ENCODE peak calls at places on chromosome X, in six cellular contexts. Y, G, B, A, Z and K are unnamed samples. For H3K4me1 and H3K9me3, the result is how much of the 10 kb centered on the place peaks cover.

GRCh38 chrX:134396174-134396573 is 63.8 kb upstream of the HPRT1 start:
- DNase-seq in B (no peak), A (no peak), G (peak), Z (no peak), Y (no peak), K (no peak)

GRCh38 chrX:119062750-119063374 is 9.9 kb upstream of the CT47C1 start:
- DNase-seq in B (no peak), Z (no peak), A (no peak), G (no peak), Y (no peak), K (no peak)

GRCh38 chrX:134990475-134991473 is at the start of gene SMIM10:
- DNase-seq in A (peak), Y (peak), B (peak), Z (peak), G (peak), K (no peak)

GRCh38 chrX:51496501-51497291 is at the start of gene NUDT11:
- DNase-seq in A (peak), Z (peak), Y (peak), G (peak), B (no peak), K (peak)

GRCh38 chrX:70433848-70434351 is 10.7 kb upstream of the DLG3 start:
- DNase-seq in B (peak), G (peak), A (peak), Z (peak), Y (peak), K (peak)

GRCh38 chrX:143298663-143299241 is 218.5 kb downstream of the SPANXN3 start:
- DNase-seq in G (no peak), B (no peak), Z (no peak), Y (no peak), A (no peak), K (no peak)

GRCh38 chrX:67544871-67545771 is 1.3 kb downstream of the AR start:
- DNase-seq in Y (no peak), A (no peak), Z (peak), G (peak), B (no peak), K (no peak)

GRCh38 chrX:39335447-39336235 is 534.4 kb downstream of the MID1IP1 start:
- DNase-seq in A (no peak), Y (no peak), G (no peak), Z (no peak), B (no peak), K (no peak)

GRCh38 chrX:53458082-53458481 is 23.9 kb upstream of the HSD17B10 start:
- DNase-seq in B (no peak), G (peak), Y (no peak), A (no peak), Z (no peak), K (no peak)

GRCh38 chrX:131778269-131779218 is 234.7 kb downstream of the OR13H1 start:
- DNase-seq in G (no peak), Z (no peak), A (peak), Y (peak), B (no peak), K (no peak)

GRCh38 chrX:68018248-68019203 is 414.8 kb downstream of the OPHN1 start:
- DNase-seq in G (peak), A (no peak), Z (no peak), B (no peak), Y (no peak), K (no peak)

GRCh38 chrX:8341814-8342590 is 122.6 kb upstream of the VCX3B start:
- DNase-seq in Y (no peak), Z (no peak), A (no peak), G (no peak), B (no peak), K (no peak)

GRCh38 chrX:147853701-147854100 is 58.0 kb upstream of the FMR1 start:
- DNase-seq in G (no peak), Y (no peak), B (no peak), Z (no peak), A (no peak), K (no peak)

GRCh38 chrX:29231800-29232199 is 644.6 kb downstream of the IL1RAPL1 start:
- DNase-seq in B (no peak), A (no peak), Z (no peak), Y (no peak), G (peak), K (no peak)

GRCh38 chrX:80808854-80809493 is 703 bp downstream of the BRWD3 start:
- DNase-seq in B (peak), Y (peak), G (peak), A (no peak), Z (peak), K (peak)

GRCh38 chrX:72028701-72029470 is 102.8 kb downstream of the RTL5 start:
- DNase-seq in Z (peak), Y (no peak), B (no peak), A (no peak), G (no peak), K (no peak)

GRCh38 chrX:131621650-131622049 is 77.8 kb downstream of the OR13H1 start:
- DNase-seq in A (no peak), Y (no peak), G (no peak), B (no peak), Z (no peak), K (no peak)

GRCh38 chrX:140507223-140507981 is 2.5 kb upstream of the SOX3 start:
- DNase-seq in Z (no peak), A (no peak), Y (no peak), B (no peak), G (no peak), K (no peak)

GRCh38 chrX:129741880-129742758 is 3.3 kb downstream of the XPNPEP2 start:
- DNase-seq in G (no peak), B (no peak), Z (no peak), Y (no peak), A (no peak), K (no peak)

DNA sequence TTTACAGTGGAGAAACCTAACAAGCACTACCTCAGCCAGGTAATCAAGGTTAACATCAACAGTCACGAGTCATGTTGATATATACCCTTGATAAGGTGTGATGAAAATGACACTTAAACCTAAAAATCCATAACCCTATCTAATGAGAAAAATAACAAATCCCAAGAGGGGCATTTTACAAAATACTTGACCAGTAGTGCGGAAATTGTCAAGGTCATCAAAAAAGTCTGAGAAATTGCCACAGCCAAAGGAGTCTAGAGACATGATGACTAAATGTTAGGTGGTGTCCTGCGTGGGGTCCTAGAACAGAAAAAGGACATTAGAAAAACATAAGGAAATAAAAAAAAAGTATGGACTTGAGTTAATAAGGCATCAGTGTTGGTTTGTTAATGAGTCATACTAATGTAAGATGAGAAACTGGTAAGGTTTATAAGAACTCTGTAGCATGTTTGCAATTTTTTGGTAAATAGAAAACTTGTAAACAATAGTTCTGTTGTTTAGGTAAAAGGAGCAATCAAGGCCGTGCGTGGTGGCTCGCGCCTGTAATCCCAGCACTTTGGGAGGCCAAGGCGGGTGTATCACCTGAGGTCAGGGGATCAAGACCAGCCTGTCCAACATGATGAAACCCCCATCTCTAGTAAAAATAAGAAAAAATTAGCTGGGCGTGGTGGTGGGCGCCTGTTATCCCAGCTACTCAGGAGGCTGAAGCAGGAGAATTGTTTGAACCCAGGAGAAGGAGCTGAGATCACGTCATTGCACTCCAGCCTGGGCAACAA is 2.9 kb downstream of the RPL36A start:
- DNase-seq in Z (no peak), Y (no peak), A (no peak), G (no peak), B (no peak), K (no peak)
- H3K4me3 ChIP-seq in Z (no peak), Y (no peak), A (no peak), G (peak), B (no peak), K (no peak)

GRCh38 chrX:12979630-12980015 is 4.7 kb downstream of the TMSB4X start:
- DNase-seq in G (peak), B (no peak), Z (no peak), A (no peak), Y (no peak), K (no peak)

GRCh38 chrX:12978205-12979010 is 3.5 kb downstream of the TMSB4X start:
- DNase-seq in G (peak), A (peak), B (peak), Y (peak), Z (no peak), K (peak)

GRCh38 chrX:12981880-12982279 is 7.0 kb downstream of the TMSB4X start:
- DNase-seq in Y (no peak), G (no peak), Z (no peak), B (no peak), A (no peak), K (peak)

GRCh38 chrX:12977761-12978204 is 2.9 kb downstream of the TMSB4X start:
- DNase-seq in Y (no peak), G (peak), A (no peak), Z (no peak), B (no peak), K (no peak)

DNA sequence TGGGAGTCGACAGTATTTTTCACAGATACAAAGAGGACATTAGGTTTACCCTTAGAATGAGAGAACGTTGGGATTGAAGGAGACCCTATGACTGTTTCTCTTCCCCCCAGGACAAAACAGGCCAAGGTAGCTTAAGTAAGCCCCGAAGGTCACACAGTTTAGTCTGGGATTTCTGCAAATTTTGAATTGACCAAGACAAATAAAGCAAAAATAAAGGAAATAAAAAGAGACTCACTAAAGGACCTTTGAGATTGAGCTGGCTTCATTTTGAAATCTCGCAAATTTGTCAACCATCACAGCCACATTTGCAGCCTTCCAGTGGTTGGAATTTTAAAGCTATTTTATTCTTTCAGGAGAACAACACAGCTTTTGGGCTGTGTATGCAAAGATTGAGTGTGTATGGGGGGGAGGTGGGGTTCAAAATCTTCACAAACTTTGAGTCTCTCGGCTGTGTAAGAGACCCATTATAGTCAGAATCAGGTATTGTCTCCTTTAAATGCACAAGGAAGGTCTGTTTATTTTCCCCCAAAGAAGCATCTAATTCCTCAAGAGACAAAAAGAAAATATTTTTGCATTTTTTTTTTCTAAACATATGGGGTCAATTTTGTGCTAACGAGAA is 4.2 kb downstream of the TMSB4X start:
- DNase-seq in G (peak), Z (no peak), Y (no peak), B (no peak), A (no peak), K (no peak)
- H3K4me1 ChIP-seq in G (under half), Z (under half), Y (under half), B (half or more), A (under half), K (half or more)

GRCh38 chrX:64196606-64197005 is 8.9 kb downstream of the AMER1 start:
- DNase-seq in B (no peak), Z (no peak), G (no peak), A (no peak), Y (no peak), K (no peak)

GRCh38 chrX:64192040-64192439 is 13.5 kb downstream of the AMER1 start:
- DNase-seq in Z (no peak), Y (no peak), B (no peak), A (no peak), G (no peak), K (no peak)

GRCh38 chrX:64192673-64193072 is 12.8 kb downstream of the AMER1 start:
- DNase-seq in A (no peak), G (no peak), Z (no peak), Y (no peak), B (no peak), K (no peak)

GRCh38 chrX:64198046-64198445 is 7.5 kb downstream of the AMER1 start:
- DNase-seq in Y (no peak), A (no peak), B (no peak), G (no peak), Z (no peak), K (no peak)

GRCh38 chrX:64195862-64196261 is 9.6 kb downstream of the AMER1 start:
- DNase-seq in Y (no peak), G (no peak), A (no peak), Z (no peak), B (no peak), K (no peak)
- H3K9me3 ChIP-seq in Y (under half), G (under half), A (under half), Z (under half), B (under half), K (under half)

GRCh38 chrX:104253567-104254441 is 929 bp downstream of the ESX1 start:
- DNase-seq in G (peak), A (no peak), Y (no peak), B (no peak), Z (no peak), K (no peak)
- H3K4me3 ChIP-seq in G (no peak), A (peak), Y (no peak), B (no peak), Z (no peak), K (no peak)

DNA sequence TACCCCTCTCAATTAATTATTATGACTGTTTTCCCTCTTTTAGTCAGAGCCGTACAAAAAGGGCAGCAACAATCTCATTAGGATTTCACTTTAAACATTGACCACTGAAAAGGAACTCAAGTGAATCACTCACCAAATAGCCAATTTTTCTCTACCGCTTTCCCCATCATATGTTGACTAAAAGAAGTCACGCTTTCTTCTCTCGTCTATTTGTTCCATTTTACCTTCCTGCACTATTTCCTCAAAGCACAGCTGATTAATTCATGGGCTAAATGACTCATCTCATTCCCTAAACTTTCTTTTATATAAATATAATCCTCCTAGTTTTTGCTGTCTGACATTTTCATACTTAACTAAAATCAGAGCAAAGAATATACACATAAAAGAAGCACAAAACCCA is 8.2 kb downstream of the MID1 start:
- DNase-seq in B (no peak), Y (no peak), G (peak), Z (no peak), A (no peak), K (no peak)
- H3K4me1 ChIP-seq in B (under half), Y (under half), G (under half), Z (under half), A (under half), K (under half)

GRCh38 chrX:66176134-66176533 is 12.1 kb downstream of the HEPH start:
- DNase-seq in A (no peak), G (peak), Z (no peak), B (no peak), Y (no peak), K (no peak)
- H3K9me3 ChIP-seq in A (under half), G (under half), Z (under half), B (under half), Y (under half), K (under half)

GRCh38 chrX:114582264-114582632 is 1.6 kb upstream of the HTR2C start:
- DNase-seq in Z (no peak), B (no peak), G (no peak), A (no peak), Y (no peak), K (no peak)

GRCh38 chrX:114584983-114585842 is 1.3 kb downstream of the HTR2C start:
- DNase-seq in G (no peak), B (no peak), Z (no peak), A (no peak), Y (no peak), K (no peak)

GRCh38 chrX:114582698-114583395 is 1.0 kb upstream of the HTR2C start:
- DNase-seq in A (no peak), Y (no peak), B (no peak), Z (no peak), G (no peak), K (no peak)

GRCh38 chrX:114584434-114584943 is 603 bp downstream of the HTR2C start:
- DNase-seq in Z (no peak), Y (no peak), G (peak), A (no peak), B (no peak), K (no peak)

DNA sequence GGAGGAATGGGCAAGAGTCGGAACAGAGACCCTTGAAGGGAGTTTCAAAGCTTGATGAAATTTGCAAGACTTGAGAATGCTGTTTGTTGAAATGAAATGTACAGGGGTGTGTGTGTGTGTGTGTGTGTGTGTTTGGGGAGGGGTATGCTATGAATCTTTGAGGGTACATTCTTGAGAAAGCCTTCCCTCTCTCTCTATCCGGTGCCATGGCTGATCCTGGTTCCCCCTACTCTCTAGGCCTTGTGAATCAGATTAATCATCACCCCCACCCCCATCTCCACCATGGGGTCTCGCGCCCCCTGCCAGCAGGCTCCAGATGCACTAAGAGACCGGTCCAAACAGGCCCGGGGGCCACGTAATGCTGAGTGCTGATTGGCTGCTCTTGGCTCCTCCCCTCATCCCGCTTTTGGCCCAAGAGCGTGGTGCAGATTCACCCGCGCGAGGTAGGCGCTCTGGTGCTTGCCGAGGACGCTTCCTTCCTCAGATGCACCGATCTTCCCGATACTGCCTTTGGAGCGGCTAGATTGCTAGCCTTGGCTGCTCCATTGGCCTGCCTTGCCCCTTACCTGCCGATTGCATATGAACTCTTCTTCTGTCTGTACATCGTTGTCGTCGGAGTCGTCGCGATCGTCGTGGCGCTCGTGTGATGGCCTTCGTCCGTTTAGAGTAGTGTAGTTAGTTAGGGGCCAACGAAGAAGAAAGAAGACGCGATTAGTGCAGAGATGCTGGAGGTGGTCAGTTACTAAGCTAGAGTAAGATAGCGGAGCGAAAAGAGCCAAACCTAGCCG is at the start of gene HTR2C:
- DNase-seq in B (no peak), Y (no peak), Z (no peak), A (no peak), G (no peak), K (no peak)
- H3K4me3 ChIP-seq in B (no peak), Y (no peak), Z (no peak), A (peak), G (no peak), K (no peak)

DNA sequence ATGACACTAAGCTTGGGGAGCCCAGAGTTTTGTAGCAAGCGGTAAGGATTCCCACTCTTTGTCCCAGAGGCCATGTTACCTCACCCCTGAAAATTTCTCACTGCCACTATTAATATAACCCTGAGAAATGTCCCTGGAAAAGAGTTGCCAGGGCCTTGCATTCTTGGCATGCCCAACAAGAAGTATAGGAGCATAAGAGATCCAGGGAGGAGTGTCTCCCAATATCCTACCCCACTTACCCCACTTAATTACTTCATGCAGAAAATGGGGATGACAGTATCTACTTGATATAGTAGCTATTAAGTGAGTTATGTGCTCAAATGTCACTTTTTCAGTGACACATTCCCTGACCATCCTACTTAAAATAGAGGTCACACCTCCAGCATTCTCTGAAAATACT is 120.5 kb upstream of the C1GALT1C1 start:
- DNase-seq in B (no peak), G (no peak), Y (no peak), A (no peak), Z (no peak), K (no peak)
- H3K4me1 ChIP-seq in B (under half), G (under half), Y (under half), A (under half), Z (under half), K (under half)

GRCh38 chrX:55710701-55711100 is 6.8 kb upstream of the RRAGB start:
- DNase-seq in B (no peak), Z (no peak), G (peak), A (no peak), Y (no peak), K (no peak)
- H3K9me3 ChIP-seq in B (under half), Z (under half), G (under half), A (under half), Y (under half), K (under half)

GRCh38 chrX:46838974-46839480 is 2.2 kb downstream of the RP2 start:
- DNase-seq in A (no peak), G (peak), B (no peak), Y (no peak), Z (no peak), K (no peak)

GRCh38 chrX:46840946-46841740 is 4.3 kb downstream of the RP2 start:
- DNase-seq in Z (no peak), Y (no peak), A (no peak), B (no peak), G (peak), K (no peak)

GRCh38 chrX:46836701-46837542 is at the start of gene RP2:
- DNase-seq in B (peak), Z (peak), Y (peak), A (peak), G (peak), K (peak)

GRCh38 chrX:46837543-46838481 is 969 bp downstream of the RP2 start:
- DNase-seq in A (no peak), G (peak), Y (no peak), B (no peak), Z (no peak), K (no peak)

GRCh38 chrX:46838482-46838857 is 1.6 kb downstream of the RP2 start:
- DNase-seq in B (no peak), Z (no peak), Y (no peak), A (no peak), G (peak), K (no peak)
- H3K4me3 ChIP-seq in B (peak), Z (no peak), Y (peak), A (peak), G (peak), K (peak)